ENCODE peak calls at places on chromosome 14, in five cellular contexts. Q is AG10803; B is WERI-Rb-1; K is CD4-positive, alpha-beta T cell; A is AG09319. N is an unnamed sample.

GRCh38 chr14:73764881-73765280 is 50.7 kb upstream of the PNMA1 start:
- DNase-seq in Q (no peak), B (no peak), K (no peak), A (no peak), N (no peak)

GRCh38 chr14:29668201-29668600 is 259.4 kb downstream of the PRKD1 start:
- DNase-seq in Q (peak; percentile 40), B (no peak), K (no peak), A (no peak), N (no peak)

GRCh38 chr14:105411017-105411941 is 8.3 kb upstream of the MTA1 start:
- DNase-seq in Q (peak; percentile 24), B (peak; percentile 40), K (no peak), A (no peak), N (no peak)

GRCh38 chr14:100554082-100554677 is 33.0 kb downstream of the BEGAIN start:
- DNase-seq in Q (peak; percentile 6), B (peak; percentile 13), K (no peak), A (no peak), N (no peak)

GRCh38 chr14:30256627-30257026 is 302.3 kb upstream of the G2E3 start:
- DNase-seq in Q (no peak), B (no peak), K (no peak), A (no peak), N (no peak)

GRCh38 chr14:75876526-75876925 is 105.3 kb downstream of the TGFB3 start:
- DNase-seq in Q (no peak), B (no peak), K (no peak), A (no peak), N (no peak)

GRCh38 chr14:81323621-81324400 is 76.3 kb downstream of the STON2 start:
- DNase-seq in Q (no peak), B (peak; percentile 83), K (no peak), A (no peak), N (no peak)

GRCh38 chr14:72553161-72553560 is 340.7 kb downstream of the DPF3 start:
- DNase-seq in Q (no peak), B (no peak), K (no peak), A (no peak), N (no peak)

GRCh38 chr14:25032092-25032784 is 17.7 kb downstream of the STXBP6 start:
- DNase-seq in Q (no peak), B (no peak), K (no peak), A (no peak), N (no peak)

GRCh38 chr14:67241416-67242362 is at the start of gene PALS1:
- DNase-seq in Q (peak; percentile 83), B (no peak), K (no peak), A (peak; percentile 47), N (no peak)

GRCh38 chr14:105507247-105507646 is 16.2 kb downstream of the TEDC1 start:
- DNase-seq in Q (no peak), B (no peak), K (no peak), A (no peak), N (no peak)

GRCh38 chr14:50388256-50388931 is 8.3 kb downstream of the CDKL1 start:
- DNase-seq in Q (no peak), B (no peak), K (no peak), A (no peak), N (no peak)

GRCh38 chr14:55556929-55557623 is 22.9 kb upstream of the KTN1 start:
- DNase-seq in Q (peak; percentile 97), B (no peak), K (no peak), A (peak; percentile 88), N (no peak)

GRCh38 chr14:88960528-88960927 is 136.1 kb downstream of the TTC8 start:
- DNase-seq in Q (no peak), B (no peak), K (no peak), A (no peak), N (no peak)

GRCh38 chr14:104342435-104343293 is 204.3 kb downstream of the KIF26A start:
- DNase-seq in Q (no peak), B (no peak), K (no peak), A (no peak), N (no peak)

GRCh38 chr14:105050551-105050897 is 14.7 kb downstream of the GPR132 start:
- DNase-seq in Q (peak; percentile 25), B (no peak), K (no peak), A (no peak), N (no peak)

GRCh38 chr14:88522393-88522792 is 32.4 kb downstream of the PTPN21 start:
- DNase-seq in Q (no peak), B (no peak), K (no peak), A (no peak), N (no peak)

GRCh38 chr14:70416322-70416716 is 571 bp downstream of the SYNJ2BP start:
- DNase-seq in Q (peak; percentile 15), B (no peak), K (no peak), A (no peak), N (no peak)

GRCh38 chr14:74955229-74955999 is at the start of gene PGF:
- DNase-seq in Q (peak; percentile 40), B (peak; percentile 80), K (peak; percentile 16), A (no peak), N (no peak)

GRCh38 chr14:105974902-105975301 is 448.5 kb downstream of the TMEM121 start:
- DNase-seq in Q (no peak), B (peak; percentile 36), K (peak; percentile 45), A (no peak), N (peak; percentile 67)

GRCh38 chr14:99955826-99956455 is 109.3 kb upstream of the EVL start:
- DNase-seq in Q (no peak), B (no peak), K (no peak), A (no peak), N (no peak)

GRCh38 chr14:54488318-54488645 is 498 bp downstream of the GMFB start:
- DNase-seq in Q (no peak), B (no peak), K (no peak), A (no peak), N (no peak)
- TF ChIP-seq CTCF in Q (peak; percentile 12), B (peak; percentile 19), K (no peak), A (no peak), N (no peak)

GRCh38 chr14:69287096-69287991 is 27.4 kb downstream of the GALNT16 start:
- DNase-seq in Q (no peak), B (peak; percentile 71), K (no peak), A (no peak), N (no peak)

GRCh38 chr14:69289811-69290520 is 30.0 kb downstream of the GALNT16 start:
- DNase-seq in Q (peak; percentile 35), B (no peak), K (no peak), A (no peak), N (no peak)

GRCh38 chr14:69285661-69286255 is 25.8 kb downstream of the GALNT16 start:
- DNase-seq in Q (no peak), B (no peak), K (no peak), A (no peak), N (no peak)

GRCh38 chr14:69288956-69289705 is 29.2 kb downstream of the GALNT16 start:
- DNase-seq in Q (peak; percentile 94), B (no peak), K (no peak), A (no peak), N (no peak)

GRCh38 chr14:69288001-69288771 is 28.2 kb downstream of the GALNT16 start:
- DNase-seq in Q (peak; percentile 92), B (peak; percentile 23), K (no peak), A (peak; percentile 75), N (no peak)
- TF ChIP-seq CTCF in Q (peak; percentile 57), B (peak; percentile 41), K (no peak), A (peak; percentile 59), N (no peak)

GRCh38 chr14:76956253-76957090 is 72.0 kb downstream of the IRF2BPL start:
- DNase-seq in Q (peak; percentile 93), B (peak; percentile 94), K (peak; percentile 69), A (peak; percentile 86), N (peak; percentile 86)
- TF ChIP-seq CTCF in Q (no peak), B (no peak), K (no peak), A (no peak), N (no peak)

DNA sequence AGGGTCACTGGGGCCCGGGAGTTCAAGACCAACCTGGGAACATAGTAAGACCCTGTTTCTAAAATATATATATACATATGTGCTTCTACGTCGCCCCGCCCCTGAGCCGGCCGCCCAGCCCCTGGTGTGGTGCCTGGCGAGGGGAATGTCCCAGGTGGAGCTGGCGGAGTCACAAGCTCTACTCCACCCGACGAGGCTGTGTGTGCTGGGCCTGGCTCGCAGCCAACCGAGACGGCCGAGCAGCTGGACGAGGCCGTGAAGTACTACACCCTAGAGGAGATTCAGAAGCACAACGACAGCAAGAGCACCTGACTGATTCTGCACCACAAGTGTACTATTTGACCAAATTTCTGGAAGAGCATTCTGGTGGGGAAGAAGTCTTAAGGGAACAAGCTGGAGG is 22.1 kb upstream of the ITPK1 start:
- DNase-seq in Q (no peak), B (peak; percentile 57), K (no peak), A (no peak), N (no peak)
- TF ChIP-seq CTCF in Q (no peak), B (peak; percentile 30), K (no peak), A (no peak), N (no peak)

DNA sequence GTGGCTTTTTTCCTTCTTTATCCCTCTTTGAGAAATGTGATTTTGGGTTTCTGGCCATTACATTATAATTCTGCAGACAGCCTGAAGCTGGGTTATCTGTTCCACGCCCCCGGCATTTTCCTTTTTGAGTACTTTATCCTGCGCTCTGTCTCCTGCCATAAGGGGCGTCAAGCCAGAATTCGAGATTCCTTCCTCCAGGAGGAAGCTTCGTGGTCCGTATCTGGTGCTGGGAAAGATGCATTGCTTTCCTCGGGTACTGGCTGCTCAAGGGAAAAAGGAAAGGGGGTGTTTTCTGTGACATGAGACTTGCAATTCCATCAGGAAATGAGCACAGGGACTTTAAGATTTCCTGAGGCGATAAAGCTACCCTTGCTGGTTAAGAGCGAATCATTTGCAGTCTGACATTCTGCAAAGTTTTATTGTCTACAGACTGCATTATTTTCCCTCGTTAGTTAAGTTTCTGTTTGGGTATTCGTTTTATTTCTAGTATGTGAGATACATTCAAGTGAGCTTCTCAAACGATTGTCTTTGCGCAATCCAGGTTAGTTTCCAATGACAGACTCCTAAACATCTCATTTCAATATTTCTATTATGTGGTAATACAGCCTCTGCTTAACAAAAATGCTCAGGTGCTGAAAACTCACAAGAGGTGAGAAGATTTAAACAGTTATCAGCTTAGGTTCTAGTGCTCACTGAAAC is 706 bp downstream of the AKAP5 start:
- DNase-seq in Q (peak; percentile 48), B (peak; percentile 29), K (no peak), A (no peak), N (no peak)
- TF ChIP-seq CTCF in Q (peak; percentile 57), B (no peak), K (no peak), A (peak; percentile 41), N (no peak)

GRCh38 chr14:28571636-28572035 is 195.0 kb upstream of the FOXG1 start:
- DNase-seq in Q (no peak), B (no peak), K (no peak), A (no peak), N (no peak)

GRCh38 chr14:28577711-28578131 is 188.9 kb upstream of the FOXG1 start:
- DNase-seq in Q (no peak), B (no peak), K (no peak), A (peak; percentile 2), N (no peak)

GRCh38 chr14:28576523-28576922 is 190.1 kb upstream of the FOXG1 start:
- DNase-seq in Q (no peak), B (no peak), K (no peak), A (no peak), N (no peak)

DNA sequence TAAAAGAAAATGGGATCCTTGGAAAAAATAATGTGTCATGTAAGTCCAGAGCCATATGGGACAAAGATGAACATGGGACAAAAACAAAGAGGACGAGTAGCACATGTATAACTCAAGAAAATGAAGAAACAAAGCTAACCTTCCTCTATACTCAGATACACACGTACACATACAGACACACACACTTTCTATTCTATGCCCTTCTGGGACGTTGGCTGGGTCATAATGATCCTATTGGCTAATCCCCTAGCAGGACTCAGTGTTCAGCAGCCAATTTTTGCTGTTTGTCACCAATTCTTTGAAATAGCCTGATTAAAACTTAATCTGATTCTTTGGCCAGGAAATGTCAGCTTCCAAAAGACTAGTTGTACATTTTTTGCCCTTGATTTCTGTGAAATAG is 189.4 kb upstream of the FOXG1 start:
- DNase-seq in Q (no peak), B (no peak), K (no peak), A (no peak), N (no peak)
- TF ChIP-seq CTCF in Q (no peak), B (no peak), K (no peak), A (no peak), N (no peak)